ENCODE peak calls at places on chromosomes 2 and 18, in nine cellular contexts. One of them, this sample, is unnamed.

GRCh38 chr2:196464311-196464710 is 175.2 kb upstream of the CCDC150 start:
- DNase-seq in neural crest cell: no peak
- DNase-seq in lower leg skin: no peak
- DNase-seq in left ventricle myocardium inferior: no peak
- DNase-seq in GM13977: no peak
- DNase-seq in bronchial epithelial cell: peak; percentile 15
- DNase-seq in lower lobe of right lung: no peak
- DNase-seq in A549: no peak
- DNase-seq in GM23338: no peak
- DNase-seq in this sample: no peak

GRCh38 chr2:220215785-220216184 is 588.4 kb downstream of the SLC4A3 start:
- DNase-seq in neural crest cell: no peak
- DNase-seq in lower leg skin: no peak
- DNase-seq in left ventricle myocardium inferior: no peak
- DNase-seq in GM13977: no peak
- DNase-seq in bronchial epithelial cell: no peak
- DNase-seq in lower lobe of right lung: no peak
- DNase-seq in A549: no peak
- DNase-seq in GM23338: no peak
- DNase-seq in this sample: no peak

GRCh38 chr2:65220432-65221131 is 7.0 kb upstream of the ACTR2 start:
- DNase-seq in neural crest cell: no peak
- DNase-seq in lower leg skin: no peak
- DNase-seq in left ventricle myocardium inferior: no peak
- DNase-seq in GM13977: no peak
- DNase-seq in bronchial epithelial cell: no peak
- DNase-seq in lower lobe of right lung: no peak
- DNase-seq in A549: no peak
- DNase-seq in GM23338: no peak
- DNase-seq in this sample: no peak

GRCh38 chr2:47108638-47109372 is 46.3 kb downstream of the STPG4 start:
- DNase-seq in neural crest cell: no peak
- DNase-seq in lower leg skin: no peak
- DNase-seq in left ventricle myocardium inferior: no peak
- DNase-seq in GM13977: no peak
- DNase-seq in bronchial epithelial cell: no peak
- DNase-seq in lower lobe of right lung: no peak
- DNase-seq in A549: no peak
- DNase-seq in GM23338: no peak
- DNase-seq in this sample: no peak

GRCh38 chr2:94923196-94923595 is 52.0 kb downstream of the TEKT4 start:
- DNase-seq in neural crest cell: no peak
- DNase-seq in lower leg skin: no peak
- DNase-seq in left ventricle myocardium inferior: no peak
- DNase-seq in GM13977: no peak
- DNase-seq in bronchial epithelial cell: peak; percentile 0
- DNase-seq in lower lobe of right lung: no peak
- DNase-seq in A549: no peak
- DNase-seq in GM23338: no peak
- DNase-seq in this sample: no peak

GRCh38 chr2:239959059-239959971 is 65.8 kb downstream of the NDUFA10 start:
- DNase-seq in neural crest cell: no peak
- DNase-seq in lower leg skin: no peak
- DNase-seq in left ventricle myocardium inferior: no peak
- DNase-seq in GM13977: no peak
- DNase-seq in bronchial epithelial cell: no peak
- DNase-seq in lower lobe of right lung: no peak
- DNase-seq in A549: no peak
- DNase-seq in GM23338: no peak
- DNase-seq in this sample: no peak

GRCh38 chr18:64436111-64436510 is 287.2 kb upstream of the LINC00305 start:
- DNase-seq in neural crest cell: no peak
- DNase-seq in lower leg skin: no peak
- DNase-seq in left ventricle myocardium inferior: no peak
- DNase-seq in GM13977: no peak
- DNase-seq in bronchial epithelial cell: no peak
- DNase-seq in lower lobe of right lung: no peak
- DNase-seq in A549: no peak
- DNase-seq in GM23338: no peak
- DNase-seq in this sample: no peak

GRCh38 chr2:107927034-107927534 is 59.2 kb upstream of the SLC5A7 start:
- DNase-seq in neural crest cell: no peak
- DNase-seq in lower leg skin: no peak
- DNase-seq in left ventricle myocardium inferior: no peak
- DNase-seq in GM13977: no peak
- DNase-seq in bronchial epithelial cell: no peak
- DNase-seq in lower lobe of right lung: no peak
- DNase-seq in A549: no peak
- DNase-seq in GM23338: no peak
- DNase-seq in this sample: no peak

GRCh38 chr18:75204262-75204977 is 4.5 kb downstream of the PTGR3 start:
- DNase-seq in neural crest cell: no peak
- DNase-seq in lower leg skin: no peak
- DNase-seq in left ventricle myocardium inferior: peak; percentile 50
- DNase-seq in GM13977: peak; percentile 30
- DNase-seq in bronchial epithelial cell: no peak
- DNase-seq in lower lobe of right lung: peak; percentile 60
- DNase-seq in A549: no peak
- DNase-seq in GM23338: peak; percentile 68
- DNase-seq in this sample: peak; percentile 73

GRCh38 chr18:13028869-13029268 is 37.7 kb downstream of the CEP192 start:
- DNase-seq in neural crest cell: no peak
- DNase-seq in lower leg skin: no peak
- DNase-seq in left ventricle myocardium inferior: no peak
- DNase-seq in GM13977: no peak
- DNase-seq in bronchial epithelial cell: no peak
- DNase-seq in lower lobe of right lung: no peak
- DNase-seq in A549: no peak
- DNase-seq in GM23338: no peak
- DNase-seq in this sample: no peak

GRCh38 chr2:142601794-142602193 is 275.7 kb upstream of the KYNU start:
- DNase-seq in neural crest cell: no peak
- DNase-seq in lower leg skin: no peak
- DNase-seq in left ventricle myocardium inferior: no peak
- DNase-seq in GM13977: no peak
- DNase-seq in bronchial epithelial cell: no peak
- DNase-seq in lower lobe of right lung: no peak
- DNase-seq in A549: no peak
- DNase-seq in GM23338: no peak
- DNase-seq in this sample: no peak

GRCh38 chr2:162582357-162582798 is 238.4 kb downstream of the GCA start:
- DNase-seq in neural crest cell: no peak
- DNase-seq in lower leg skin: no peak
- DNase-seq in left ventricle myocardium inferior: no peak
- DNase-seq in GM13977: no peak
- DNase-seq in bronchial epithelial cell: peak; percentile 37
- DNase-seq in lower lobe of right lung: no peak
- DNase-seq in A549: peak; percentile 66
- DNase-seq in GM23338: no peak
- DNase-seq in this sample: no peak

GRCh38 chr2:218954541-218955300 is 4.7 kb upstream of the CDK5R2 start:
- DNase-seq in neural crest cell: no peak
- DNase-seq in lower leg skin: no peak
- DNase-seq in left ventricle myocardium inferior: no peak
- DNase-seq in GM13977: no peak
- DNase-seq in bronchial epithelial cell: no peak
- DNase-seq in lower lobe of right lung: no peak
- DNase-seq in A549: no peak
- DNase-seq in GM23338: no peak
- DNase-seq in this sample: no peak

GRCh38 chr2:174376967-174377366 is 18.6 kb upstream of the SCRN3 start:
- DNase-seq in neural crest cell: no peak
- DNase-seq in lower leg skin: no peak
- DNase-seq in left ventricle myocardium inferior: no peak
- DNase-seq in GM13977: no peak
- DNase-seq in bronchial epithelial cell: peak; percentile 17
- DNase-seq in lower lobe of right lung: no peak
- DNase-seq in A549: no peak
- DNase-seq in GM23338: no peak
- DNase-seq in this sample: no peak

GRCh38 chr2:181742908-181743722 is 62.8 kb upstream of the NEUROD1 start:
- DNase-seq in neural crest cell: peak; percentile 40
- DNase-seq in lower leg skin: peak; percentile 19
- DNase-seq in left ventricle myocardium inferior: no peak
- DNase-seq in GM13977: peak; percentile 36
- DNase-seq in bronchial epithelial cell: peak; percentile 61
- DNase-seq in lower lobe of right lung: no peak
- DNase-seq in A549: peak; percentile 65
- DNase-seq in GM23338: peak; percentile 60
- DNase-seq in this sample: peak; percentile 16

GRCh38 chr2:31170071-31170698 is 31.9 kb upstream of the GALNT14 start:
- DNase-seq in neural crest cell: peak; percentile 47
- DNase-seq in lower leg skin: peak; percentile 29
- DNase-seq in left ventricle myocardium inferior: peak; percentile 36
- DNase-seq in GM13977: peak; percentile 71
- DNase-seq in bronchial epithelial cell: peak; percentile 66
- DNase-seq in lower lobe of right lung: peak; percentile 50
- DNase-seq in A549: peak; percentile 78
- DNase-seq in GM23338: peak; percentile 77
- DNase-seq in this sample: peak; percentile 70

GRCh38 chr2:15730545-15731212 is 139.0 kb downstream of the DDX1 start:
- DNase-seq in neural crest cell: no peak
- DNase-seq in lower leg skin: peak; percentile 72
- DNase-seq in left ventricle myocardium inferior: peak; percentile 96
- DNase-seq in GM13977: no peak
- DNase-seq in bronchial epithelial cell: peak; percentile 86
- DNase-seq in lower lobe of right lung: peak; percentile 91
- DNase-seq in A549: peak; percentile 91
- DNase-seq in GM23338: no peak
- DNase-seq in this sample: no peak

DNA sequence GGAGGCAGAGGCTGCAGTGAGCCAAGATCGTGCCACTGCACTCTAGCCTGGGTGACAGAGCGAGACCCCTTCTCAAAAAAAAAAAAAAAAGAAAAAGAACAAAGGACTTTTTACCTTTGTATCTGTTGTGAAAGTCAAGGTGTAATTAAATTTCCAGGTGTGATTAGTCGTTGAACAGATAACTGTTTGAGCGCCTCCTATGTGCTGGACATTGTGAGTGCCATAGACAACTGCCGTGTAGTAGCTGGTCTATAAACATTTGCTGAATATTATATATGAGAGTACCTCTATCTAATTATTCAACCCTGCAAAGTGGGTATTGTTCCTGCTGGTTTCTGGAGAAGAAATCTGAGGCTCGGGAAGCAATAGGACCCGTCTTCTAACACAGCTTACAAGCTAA is 71.8 kb downstream of the ASAP2 start:
- DNase-seq in neural crest cell: no peak
- DNase-seq in lower leg skin: no peak
- DNase-seq in left ventricle myocardium inferior: no peak
- DNase-seq in GM13977: no peak
- DNase-seq in bronchial epithelial cell: no peak
- DNase-seq in lower lobe of right lung: no peak
- DNase-seq in A549: no peak
- DNase-seq in GM23338: no peak
- DNase-seq in this sample: no peak
- TF ChIP-seq CTCF in neural crest cell: no peak
- TF ChIP-seq CTCF in lower leg skin: no peak
- TF ChIP-seq CTCF in left ventricle myocardium inferior: no peak
- TF ChIP-seq CTCF in GM13977: no peak
- TF ChIP-seq CTCF in bronchial epithelial cell: no peak
- TF ChIP-seq CTCF in lower lobe of right lung: no peak
- TF ChIP-seq CTCF in A549: no peak
- TF ChIP-seq CTCF in GM23338: peak; percentile 41
- TF ChIP-seq CTCF in this sample: no peak

GRCh38 chr2:223901854-223902253 is 43.3 kb downstream of the WDFY1 start:
- DNase-seq in neural crest cell: no peak
- DNase-seq in lower leg skin: no peak
- DNase-seq in left ventricle myocardium inferior: no peak
- DNase-seq in GM13977: no peak
- DNase-seq in bronchial epithelial cell: peak; percentile 14
- DNase-seq in lower lobe of right lung: no peak
- DNase-seq in A549: peak; percentile 21
- DNase-seq in GM23338: no peak
- DNase-seq in this sample: no peak
- TF ChIP-seq CTCF in neural crest cell: no peak
- TF ChIP-seq CTCF in lower leg skin: no peak
- TF ChIP-seq CTCF in left ventricle myocardium inferior: no peak
- TF ChIP-seq CTCF in GM13977: no peak
- TF ChIP-seq CTCF in bronchial epithelial cell: no peak
- TF ChIP-seq CTCF in lower lobe of right lung: no peak
- TF ChIP-seq CTCF in A549: no peak
- TF ChIP-seq CTCF in GM23338: no peak
- TF ChIP-seq CTCF in this sample: no peak

DNA sequence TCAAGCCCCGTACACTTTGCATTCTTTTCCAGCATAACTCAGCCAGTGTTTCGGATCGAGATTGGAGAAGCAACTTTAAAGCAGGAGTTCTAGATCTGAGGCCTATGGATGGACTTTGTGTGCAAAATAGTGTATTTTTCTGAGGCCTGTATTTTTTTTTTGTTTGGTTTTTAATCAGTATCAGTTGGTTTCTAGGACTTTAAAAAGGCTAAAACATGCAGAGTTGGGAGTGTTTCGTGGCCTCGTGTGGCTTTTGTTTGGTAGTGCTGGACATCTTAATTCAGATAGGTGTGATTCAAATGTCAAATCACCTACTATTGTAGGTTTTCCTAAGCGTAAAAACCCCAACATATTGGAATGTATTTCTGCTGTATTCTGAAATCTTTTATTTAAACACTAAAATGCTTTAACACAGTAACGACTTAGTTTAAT is 280 bp upstream of the PUS10 start:
- DNase-seq in neural crest cell: no peak
- DNase-seq in lower leg skin: no peak
- DNase-seq in left ventricle myocardium inferior: no peak
- DNase-seq in GM13977: no peak
- DNase-seq in bronchial epithelial cell: peak; percentile 66
- DNase-seq in lower lobe of right lung: no peak
- DNase-seq in A549: no peak
- DNase-seq in GM23338: no peak
- DNase-seq in this sample: no peak
- TF ChIP-seq CTCF in neural crest cell: no peak
- TF ChIP-seq CTCF in lower leg skin: no peak
- TF ChIP-seq CTCF in left ventricle myocardium inferior: no peak
- TF ChIP-seq CTCF in GM13977: no peak
- TF ChIP-seq CTCF in bronchial epithelial cell: no peak
- TF ChIP-seq CTCF in lower lobe of right lung: no peak
- TF ChIP-seq CTCF in A549: no peak
- TF ChIP-seq CTCF in GM23338: no peak
- TF ChIP-seq CTCF in this sample: no peak

DNA sequence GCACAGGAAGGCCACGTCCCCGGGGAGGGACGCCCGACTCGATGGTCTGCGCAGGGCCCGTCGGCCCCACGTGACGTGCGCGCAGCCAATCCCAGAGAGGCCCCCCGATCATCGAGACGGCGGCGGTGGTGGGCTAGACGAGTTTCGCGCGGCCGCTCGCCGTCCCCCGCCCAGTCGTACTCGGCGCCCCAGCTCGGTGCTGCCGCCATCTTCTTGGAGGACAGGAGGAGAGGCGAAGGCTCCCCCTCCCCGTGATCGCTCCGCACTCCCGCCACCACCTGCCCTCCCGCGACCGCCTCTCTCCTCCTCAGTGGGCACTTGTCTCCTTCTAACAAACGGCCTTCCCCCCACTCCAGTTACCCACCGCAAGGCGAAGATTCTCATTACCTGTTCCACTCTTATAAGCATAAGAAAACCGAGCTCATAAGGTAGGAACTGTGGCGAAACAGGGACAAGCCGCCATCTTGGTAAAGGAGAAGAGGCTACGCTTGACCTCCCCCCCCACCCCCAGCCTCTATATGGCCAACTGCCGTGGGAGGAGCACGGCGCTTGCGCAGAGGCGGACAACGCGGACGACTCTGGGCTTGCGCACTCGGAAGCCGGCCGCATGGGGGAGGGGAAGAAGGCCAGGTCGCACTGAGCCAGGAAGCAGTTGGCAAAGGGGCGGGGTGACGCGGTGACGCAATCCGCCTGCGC is at the start of gene HDLBP:
- DNase-seq in neural crest cell: peak; percentile 99
- DNase-seq in lower leg skin: peak; percentile 98
- DNase-seq in left ventricle myocardium inferior: peak; percentile 99
- DNase-seq in GM13977: peak; percentile 99
- DNase-seq in bronchial epithelial cell: peak; percentile 95
- DNase-seq in lower lobe of right lung: peak; percentile 100
- DNase-seq in A549: peak; percentile 99
- DNase-seq in GM23338: peak; percentile 99
- DNase-seq in this sample: peak; percentile 100
- TF ChIP-seq CTCF in neural crest cell: peak; percentile 57
- TF ChIP-seq CTCF in lower leg skin: no peak
- TF ChIP-seq CTCF in left ventricle myocardium inferior: no peak
- TF ChIP-seq CTCF in GM13977: peak; percentile 77
- TF ChIP-seq CTCF in bronchial epithelial cell: peak; percentile 64
- TF ChIP-seq CTCF in lower lobe of right lung: peak; percentile 29
- TF ChIP-seq CTCF in A549: peak; percentile 59
- TF ChIP-seq CTCF in GM23338: peak; percentile 31
- TF ChIP-seq CTCF in this sample: no peak

This sample was measured in nephron progenitor cell.